ENCODE peak calls at places on chromosomes 16 and 17, in ten cellular contexts. K is epithelial cell of prostate; R is stimulated activated CD8-positive, alpha-beta memory T cell treated with anti-CD3 and anti-CD28 coated beads, Interleukin-15, amount 100 ng/mL, for 48 hours; J is EH; X is EL; N is memory B cell; U is activated T-helper 1 cell treated with anti-CD3 and anti-CD28 coated beads, Interleukin-2, amount 50 U/mL, for 16 hours; G is HepG2; T is activated CD8-positive, alpha-beta memory T cell treated with anti-CD3 and anti-CD28 coated beads for 4 hours; A is transverse colon. D is an unnamed sample.

GRCh38 chr17:335691-336090 is 16.9 kb downstream of the RPH3AL start:
- DNase-seq in X (no peak), K (no peak), J (no peak), U (no peak), A (no peak), T (no peak), G (no peak), R (no peak), N (no peak), D (no peak)

GRCh38 chr17:67399676-67400075 is 22.6 kb downstream of the PITPNC1 start:
- DNase-seq in T (no peak), A (no peak), X (no peak), U (no peak), K (no peak), R (no peak), N (no peak), G (no peak), J (no peak), D (no peak)

GRCh38 chr16:68447721-68448359 is 468 bp downstream of the SMPD3 start:
- DNase-seq in A (no peak), U (no peak), J (no peak), K (no peak), N (no peak), R (no peak), G (no peak), X (no peak), T (no peak), D (no peak)

GRCh38 chr16:89720520-89720858 is 209 bp downstream of the VPS9D1 start:
- DNase-seq in R (no peak), T (no peak), N (no peak), K (no peak), X (peak; percentile 21), A (peak; percentile 75), G (peak; percentile 66), U (no peak), J (peak; percentile 29), D (no peak)

GRCh38 chr16:2938206-2938605 is 25.9 kb upstream of the KREMEN2 start:
- DNase-seq in T (no peak), G (no peak), J (no peak), R (no peak), A (no peak), N (no peak), U (no peak), X (no peak), K (no peak), D (no peak)

GRCh38 chr17:13931111-13931526 is 138.2 kb upstream of the COX10 start:
- DNase-seq in R (no peak), U (no peak), G (no peak), A (peak; percentile 12), J (peak; percentile 58), N (peak; percentile 64), X (peak; percentile 5), T (no peak), K (no peak), D (peak; percentile 50)

GRCh38 chr17:1617620-1618174 is 10.9 kb downstream of the SLC43A2 start:
- DNase-seq in K (no peak), R (no peak), A (peak; percentile 82), N (no peak), X (peak; percentile 78), G (no peak), T (no peak), U (no peak), J (peak; percentile 85), D (no peak)

GRCh38 chr17:28973414-28973813 is 22.1 kb upstream of the PHF12 start:
- DNase-seq in G (no peak), N (no peak), A (no peak), K (no peak), J (peak; percentile 90), T (no peak), R (no peak), X (peak; percentile 73), U (no peak), D (peak; percentile 93)

GRCh38 chr16:2471653-2472487 is 773 bp downstream of the NTN3 start:
- DNase-seq in T (no peak), A (no peak), U (no peak), J (no peak), X (no peak), R (no peak), N (no peak), K (no peak), G (no peak), D (no peak)

GRCh38 chr16:82070656-82071369 is 35.8 kb downstream of the HSD17B2 start:
- DNase-seq in R (no peak), G (no peak), X (peak; percentile 83), K (peak; percentile 92), U (no peak), J (peak; percentile 73), T (no peak), N (no peak), A (no peak), D (no peak)

GRCh38 chr16:28321700-28322411 is 29.5 kb downstream of the SBK1 start:
- DNase-seq in R (no peak), G (peak; percentile 32), J (peak; percentile 35), X (peak; percentile 20), N (peak; percentile 38), U (no peak), A (peak; percentile 35), K (no peak), T (no peak), D (no peak)

GRCh38 chr16:2473425-2473926 is 1.5 kb upstream of the TBC1D24 start:
- DNase-seq in R (no peak), G (no peak), A (no peak), N (no peak), X (no peak), U (no peak), T (no peak), J (no peak), K (no peak), D (peak; percentile 60)

GRCh38 chr16:47156816-47157215 is 13.1 kb upstream of the NETO2 start:
- DNase-seq in J (no peak), N (no peak), R (no peak), T (no peak), U (no peak), A (no peak), G (no peak), X (no peak), K (no peak), D (no peak)

GRCh38 chr16:71373073-71373472 is 14.6 kb downstream of the CALB2 start:
- DNase-seq in X (peak; percentile 64), G (no peak), K (no peak), U (no peak), J (peak; percentile 65), R (no peak), T (no peak), N (no peak), A (no peak), D (no peak)

GRCh38 chr17:38656959-38657823 is 17.6 kb downstream of the EPOP start:
- DNase-seq in X (no peak), R (no peak), U (no peak), A (no peak), N (no peak), G (peak; percentile 99), J (no peak), K (no peak), T (no peak), D (no peak)

GRCh38 chr17:59695943-59696681 is 11.1 kb downstream of the PTRH2 start:
- DNase-seq in G (no peak), U (no peak), X (no peak), K (no peak), R (no peak), N (no peak), T (no peak), J (no peak), A (no peak), D (no peak)

GRCh38 chr17:71649986-71650385 is 470.8 kb upstream of the SOX9 start:
- DNase-seq in T (no peak), R (no peak), N (no peak), G (no peak), U (no peak), K (no peak), J (peak; percentile 54), X (peak; percentile 17), A (no peak), D (no peak)

GRCh38 chr16:65111306-65111705 is 10.6 kb downstream of the CDH11 start:
- DNase-seq in U (no peak), J (peak; percentile 71), N (no peak), G (no peak), X (peak; percentile 23), A (peak; percentile 67), K (no peak), T (no peak), R (no peak), D (no peak)

GRCh38 chr17:57603978-57604377 is 141.1 kb downstream of the CCDC182 start:
- DNase-seq in A (peak; percentile 65), G (no peak), J (no peak), N (peak; percentile 76), K (no peak), U (peak; percentile 45), X (no peak), R (peak; percentile 45), T (peak; percentile 24), D (no peak)

GRCh38 chr17:29625037-29625750 is 2.5 kb upstream of the CORO6 start:
- DNase-seq in K (no peak), R (no peak), J (peak; percentile 55), T (no peak), U (no peak), X (peak; percentile 35), G (no peak), A (no peak), N (no peak), D (peak; percentile 75)

GRCh38 chr17:29589524-29590260 is at the start of gene GIT1:
- DNase-seq in T (peak; percentile 75), J (peak; percentile 87), R (peak; percentile 84), G (peak; percentile 70), N (peak; percentile 75), K (no peak), U (peak; percentile 60), A (peak; percentile 90), X (peak; percentile 88), D (peak; percentile 90)

GRCh38 chr17:52673791-52674190 is 515.3 kb upstream of the CA10 start:
- DNase-seq in A (no peak), K (no peak), N (no peak), J (no peak), U (no peak), R (no peak), T (no peak), G (no peak), X (no peak), D (no peak)

GRCh38 chr17:75877752-75878173 is 618 bp downstream of the TRIM47 start:
- DNase-seq in J (peak; percentile 73), G (peak; percentile 68), N (peak; percentile 72), U (peak; percentile 33), A (peak; percentile 88), K (no peak), T (peak; percentile 45), R (no peak), X (peak; percentile 76), D (peak; percentile 83)

GRCh38 chr16:12527077-12527476 is 276.6 kb downstream of the CPPED1 start:
- DNase-seq in X (no peak), R (no peak), K (no peak), T (no peak), U (no peak), J (no peak), N (no peak), A (no peak), G (no peak), D (no peak)